ENCODE peak calls at places on chromosomes 1 and 21, in six cellular contexts. R is GM23248, D is mesothelial cell of epicardium, C is NCI-H1417, P is HEK293T, I is NCI-H774. N is an unnamed sample.

GRCh38 chr1:89356658-89357400 is 7.0 kb upstream of the GBP6 start:
- DNase-seq in R (peak), D (no peak), C (no peak), P (no peak), I (peak), N (no peak)

GRCh38 chr1:246152986-246153431 is 354.1 kb downstream of the SMYD3 start:
- DNase-seq in R (no peak), D (no peak), C (no peak), P (no peak), I (no peak), N (no peak)

GRCh38 chr1:56819393-56819899 is at the start of gene FYB2:
- DNase-seq in R (no peak), D (no peak), C (no peak), P (no peak), I (no peak), N (no peak)

GRCh38 chr1:52726265-52727113 is at the start of gene ZYG11B:
- DNase-seq in R (peak), D (peak), C (peak), P (peak), I (peak), N (peak)

GRCh38 chr1:203610061-203610460 is 16.6 kb upstream of the ATP2B4 start:
- DNase-seq in R (no peak), D (no peak), C (peak), P (no peak), I (no peak), N (no peak)

GRCh38 chr1:13749543-13750307 is 49.7 kb downstream of the PRDM2 start:
- DNase-seq in R (peak), D (peak), C (peak), P (peak), I (no peak), N (peak)

GRCh38 chr1:154423303-154423987 is 18.3 kb downstream of the IL6R start:
- DNase-seq in R (peak), D (no peak), C (no peak), P (no peak), I (no peak), N (no peak)

GRCh38 chr1:223364685-223365382 is 858 bp upstream of the SUSD4 start:
- DNase-seq in R (no peak), D (no peak), C (no peak), P (no peak), I (no peak), N (no peak)

GRCh38 chr1:12272770-12273169 is 42.9 kb downstream of the VPS13D start:
- DNase-seq in R (no peak), D (no peak), C (no peak), P (no peak), I (no peak), N (no peak)

GRCh38 chr21:45582128-45582527 is 39.9 kb upstream of the SLC19A1 start:
- DNase-seq in R (no peak), D (no peak), C (no peak), P (no peak), I (no peak), N (no peak)

GRCh38 chr21:43832648-43833047 is 32.4 kb upstream of the AGPAT3 start:
- DNase-seq in R (no peak), D (no peak), C (no peak), P (no peak), I (no peak), N (no peak)